ENCODE peak calls at places on chromosome 11, in ten cellular contexts. G is bronchial epithelial cell, W is kidney epithelial cell, Z is left ventricle myocardium inferior, M is gastrocnemius medialis, H is IMR-90, Y is heart left ventricle, S is fibroblast of mammary gland, A is A549, U is cardiac muscle cell. K is an unnamed sample.

GRCh38 chr11:125968363-125968762 is 22.5 kb downstream of the VSIG10L2 start:
- DNase-seq in S (no peak), U (peak; percentile 36), M (no peak), Y (no peak), G (peak; percentile 86), A (no peak), H (no peak), W (no peak), Z (no peak), K (no peak)

GRCh38 chr11:35617687-35618496 is at the start of gene FJX1:
- DNase-seq in S (peak; percentile 95), M (peak; percentile 4), W (no peak), Y (peak; percentile 69), U (peak; percentile 92), A (peak; percentile 83), Z (peak; percentile 57), G (peak; percentile 91), H (peak; percentile 95), K (peak; percentile 95)

GRCh38 chr11:2198621-2199365 is 27.2 kb upstream of the TH start:
- DNase-seq in G (no peak), Y (no peak), U (no peak), H (no peak), W (no peak), Z (no peak), M (no peak), S (no peak), A (no peak), K (no peak)

GRCh38 chr11:122681731-122682130 is 26.2 kb downstream of the UBASH3B start:
- DNase-seq in A (peak; percentile 38), G (no peak), H (no peak), Y (no peak), Z (no peak), S (no peak), M (no peak), U (no peak), W (no peak), K (no peak)

GRCh38 chr11:23406131-23406819 is 546.0 kb upstream of the CCDC179 start:
- DNase-seq in Z (peak; percentile 8), G (no peak), H (no peak), W (no peak), S (no peak), Y (no peak), U (no peak), M (no peak), A (no peak), K (no peak)

GRCh38 chr11:92154611-92155010 is 70.0 kb upstream of the FAT3 start:
- DNase-seq in H (no peak), Z (no peak), Y (no peak), W (no peak), S (no peak), A (no peak), G (no peak), U (no peak), M (no peak), K (no peak)

GRCh38 chr11:69186316-69187266 is 30.9 kb downstream of the SMIM38 start:
- DNase-seq in A (no peak), Y (no peak), U (no peak), H (no peak), M (no peak), W (no peak), S (no peak), G (no peak), Z (no peak), K (no peak)

GRCh38 chr11:112355726-112356125 is 95.1 kb upstream of the PLET1 start:
- DNase-seq in G (peak; percentile 49), Y (peak; percentile 25), W (no peak), S (peak; percentile 25), U (peak; percentile 72), M (no peak), H (peak; percentile 35), Z (no peak), A (peak; percentile 20), K (peak; percentile 68)

GRCh38 chr11:47856186-47856585 is 8.0 kb upstream of the NUP160 start:
- DNase-seq in Y (no peak), M (no peak), U (peak; percentile 8), G (peak; percentile 64), W (no peak), Z (no peak), A (peak; percentile 35), S (no peak), H (peak; percentile 58), K (no peak)

GRCh38 chr11:848380-848931 is 5.8 kb downstream of the TSPAN4 start:
- DNase-seq in Z (no peak), W (no peak), A (no peak), H (no peak), S (no peak), M (no peak), Y (no peak), U (no peak), G (no peak), K (no peak)

GRCh38 chr11:15195454-15196200 is 80.9 kb downstream of the INSC start:
- DNase-seq in Z (no peak), W (no peak), M (no peak), U (no peak), H (no peak), S (no peak), Y (no peak), A (peak; percentile 29), G (peak; percentile 49), K (no peak)

GRCh38 chr11:111479666-111480065 is 32.5 kb downstream of the BTG4 start:
- DNase-seq in S (no peak), G (no peak), U (no peak), H (no peak), M (no peak), Z (no peak), Y (no peak), A (no peak), W (no peak), K (no peak)

GRCh38 chr11:96045622-96046456 is 121.9 kb upstream of the MTMR2 start:
- DNase-seq in M (no peak), A (no peak), S (peak; percentile 74), Z (peak; percentile 21), G (peak; percentile 20), W (no peak), Y (peak; percentile 29), H (peak; percentile 63), U (peak; percentile 88), K (peak; percentile 69)

GRCh38 chr11:122069946-122070345 is 46.1 kb downstream of the BLID start:
- DNase-seq in G (peak; percentile 43), M (no peak), W (peak; percentile 82), Z (peak; percentile 26), Y (peak; percentile 38), U (peak; percentile 87), A (peak; percentile 33), S (peak; percentile 76), H (peak; percentile 91), K (peak; percentile 92)

GRCh38 chr11:107591446-107592236 is 694 bp downstream of the ELMOD1 start:
- DNase-seq in S (peak; percentile 22), A (no peak), M (peak; percentile 2), H (no peak), W (no peak), G (no peak), U (peak; percentile 6), Y (peak; percentile 21), Z (no peak), K (peak; percentile 13)

GRCh38 chr11:2734181-2735052 is 34.6 kb upstream of the KCNQ1OT1 start:
- DNase-seq in A (no peak), Y (no peak), H (peak; percentile 19), Z (no peak), M (no peak), S (no peak), W (no peak), U (no peak), G (no peak), K (no peak)

GRCh38 chr11:123386746-123387510 is 43.1 kb upstream of the GRAMD1B start:
- DNase-seq in H (peak; percentile 43), S (no peak), W (no peak), Y (no peak), U (no peak), Z (no peak), G (peak; percentile 46), M (no peak), A (no peak), K (no peak)

GRCh38 chr11:119380816-119381185 is 689 bp downstream of the USP2 start:
- DNase-seq in M (no peak), G (no peak), Y (peak; percentile 22), A (no peak), S (no peak), U (no peak), W (no peak), H (no peak), Z (no peak), K (no peak)

GRCh38 chr11:88335284-88335683 is 2.3 kb downstream of the CTSC start:
- DNase-seq in A (no peak), U (peak; percentile 28), Y (no peak), Z (no peak), W (no peak), S (no peak), M (no peak), G (no peak), H (no peak), K (no peak)
- H3K4me3 ChIP-seq in A (no peak overlapping the region), U (peak overlapping the region; percentile 12), Y (peak overlapping the region; percentile 11), Z (peak overlapping the region; percentile 84), W (peak overlapping the region; percentile 7), S (no peak overlapping the region), M (no peak overlapping the region), G (no peak overlapping the region), H (peak overlapping the region; percentile 96), K (peak overlapping the region; percentile 97)

GRCh38 chr11:94762208-94762607 is 5.9 kb upstream of the AMOTL1 start:
- DNase-seq in G (no peak), H (no peak), M (no peak), W (no peak), U (no peak), A (peak; percentile 44), Z (no peak), S (no peak), Y (no peak), K (no peak)
- TF ChIP-seq CTCF in G (peak; percentile 38), H (peak; percentile 36), M (peak; percentile 53), W (peak; percentile 55), U (peak; percentile 30), A (peak; percentile 54), Z (peak; percentile 56), S (peak; percentile 41), Y (peak; percentile 51), K (peak; percentile 35)

GRCh38 chr11:45932217-45932616 is 9.8 kb downstream of the LARGE2 start:
- DNase-seq in H (no peak), Z (no peak), U (no peak), S (no peak), Y (no peak), M (no peak), A (no peak), G (no peak), W (no peak), K (no peak)
- H3K4me3 ChIP-seq in H (no peak overlapping the region), Z (no peak overlapping the region), U (no peak overlapping the region), S (no peak overlapping the region), Y (no peak overlapping the region), M (no peak overlapping the region), A (no peak overlapping the region), G (no peak overlapping the region), W (no peak overlapping the region), K (no peak overlapping the region)

GRCh38 chr11:19735512-19735911 is 22.9 kb downstream of the NAV2 start:
- DNase-seq in M (no peak), Y (no peak), S (peak; percentile 30), Z (no peak), A (no peak), W (no peak), G (no peak), U (peak; percentile 30), H (peak; percentile 75), K (peak; percentile 43)
- TF ChIP-seq CTCF in M (no peak), Y (no peak), S (no peak), Z (peak; percentile 38), A (no peak), W (no peak), G (peak; percentile 3), U (peak; percentile 23), H (peak; percentile 49), K (peak; percentile 15)

K was measured in cardiac fibroblast.